ENCODE peak calls at places on chromosomes 1 and 21, in five cellular contexts. S is IMR-90, E is tibial artery, A is aorta, Z is hepatocyte. F is an unnamed sample.

GRCh38 chr21:25536752-25537151 is 70.5 kb downstream of the MRPL39 start:
- DNase-seq in Z (no peak), A (no peak), S (no peak), E (no peak), F (no peak)

GRCh38 chr21:41928621-41929220 is 25.1 kb downstream of the C2CD2 start:
- DNase-seq in A (no peak), S (no peak), E (no peak), Z (no peak), F (no peak)

GRCh38 chr1:20663969-20664715 is 3.0 kb upstream of the DDOST start:
- DNase-seq in E (no peak), S (no peak), A (no peak), Z (no peak), F (no peak)

GRCh38 chr1:24205701-24206464 is 18.8 kb upstream of the IFNLR1 start:
- DNase-seq in S (no peak), E (no peak), Z (no peak), A (no peak), F (no peak)

GRCh38 chr1:41738475-41738874 is 180.2 kb downstream of the HIVEP3 start:
- DNase-seq in S (peak; percentile 54), A (no peak), Z (no peak), E (no peak), F (no peak)

GRCh38 chr1:220776725-220777326 is 9.9 kb upstream of the MTARC1 start:
- DNase-seq in Z (peak; percentile 90), E (peak; percentile 82), A (peak; percentile 96), S (peak; percentile 62), F (peak; percentile 78)

GRCh38 chr1:99727575-99728190 is 38.8 kb downstream of the FRRS1 start:
- DNase-seq in S (peak; percentile 86), E (no peak), Z (no peak), A (no peak), F (peak; percentile 96)

GRCh38 chr1:65881070-65881594 is 88.4 kb downstream of the PDE4B start:
- DNase-seq in S (peak; percentile 69), A (no peak), Z (no peak), E (no peak), F (no peak)

GRCh38 chr1:10958614-10959013 is 53.8 kb upstream of the TARDBP start:
- DNase-seq in Z (peak; percentile 43), A (no peak), S (no peak), E (no peak), F (no peak)

GRCh38 chr1:1832151-1832550 is 53.9 kb upstream of the NADK start:
- DNase-seq in A (peak; percentile 37), E (peak; percentile 42), S (no peak), Z (no peak), F (no peak)

GRCh38 chr1:116375165-116375883 is 2.3 kb downstream of the ATP1A1 start:
- DNase-seq in A (no peak), Z (no peak), S (no peak), E (no peak), F (peak; percentile 68)

GRCh38 chr1:39540504-39541031 is 36.0 kb downstream of the PABPC4 start:
- DNase-seq in Z (no peak), E (peak; percentile 83), S (peak; percentile 77), A (no peak), F (no peak)

GRCh38 chr1:97999320-97999719 is 78.5 kb upstream of the DPYD start:
- DNase-seq in Z (no peak), E (no peak), A (no peak), S (peak; percentile 95), F (no peak)

GRCh38 chr1:70231474-70231873 is 10.3 kb downstream of the SRSF11 start:
- DNase-seq in E (no peak), A (no peak), Z (no peak), S (no peak), F (no peak)

GRCh38 chr1:22470227-22470626 is 18.6 kb downstream of the ZBTB40 start:
- DNase-seq in S (no peak), A (no peak), Z (no peak), E (no peak), F (no peak)

GRCh38 chr1:151547119-151547899 is 7.2 kb downstream of the TUFT1 start:
- DNase-seq in S (peak; percentile 93), Z (peak; percentile 82), A (peak; percentile 84), E (peak; percentile 75), F (peak; percentile 68)

GRCh38 chr1:22375601-22376000 is 76.0 kb upstream of the ZBTB40 start:
- DNase-seq in Z (no peak), A (no peak), S (no peak), E (no peak), F (no peak)

GRCh38 chr1:65167544-65167943 is 19.5 kb downstream of the AK4 start:
- DNase-seq in E (no peak), A (no peak), Z (no peak), S (no peak), F (no peak)

GRCh38 chr1:158146165-158146564 is 34.5 kb upstream of the CD1D start:
- DNase-seq in E (no peak), S (peak; percentile 61), A (no peak), Z (no peak), F (no peak)

GRCh38 chr21:34536311-34536710 is 24.3 kb upstream of the KCNE1 start:
- DNase-seq in A (no peak), S (no peak), E (no peak), Z (no peak), F (no peak)

GRCh38 chr1:173861731-173862145 is 6.1 kb downstream of the GAS5 start:
- DNase-seq in S (no peak), E (no peak), Z (no peak), A (no peak), F (no peak)

GRCh38 chr1:67716800-67717199 is 31.8 kb downstream of the GADD45A start:
- DNase-seq in A (no peak), Z (no peak), S (peak; percentile 20), E (peak; percentile 72), F (peak; percentile 72)

GRCh38 chr1:30764396-30764795 is 6.8 kb upstream of the LAPTM5 start:
- DNase-seq in S (no peak), A (no peak), Z (no peak), E (no peak), F (no peak)

GRCh38 chr1:181769846-181770245 is 286.5 kb downstream of the CACNA1E start:
- DNase-seq in A (no peak), E (no peak), Z (no peak), S (no peak), F (no peak)

GRCh38 chr1:111553199-111553598 is 49.8 kb upstream of the ADORA3 start:
- DNase-seq in E (no peak), S (peak; percentile 89), Z (no peak), A (no peak), F (no peak)

GRCh38 chr1:90712931-90713618 is 4.0 kb downstream of the BARHL2 start:
- DNase-seq in E (no peak), A (no peak), S (no peak), Z (no peak), F (peak; percentile 45)

GRCh38 chr1:109794319-109795132 is 30.8 kb upstream of the EPS8L3 start:
- DNase-seq in A (peak; percentile 61), E (peak; percentile 57), Z (no peak), S (no peak), F (no peak)

GRCh38 chr1:90507173-90507572 is 209.9 kb downstream of the BARHL2 start:
- DNase-seq in Z (no peak), A (no peak), E (no peak), S (no peak), F (no peak)

GRCh38 chr21:32403201-32403701 is 9.3 kb upstream of the EVA1C start:
- DNase-seq in E (no peak), A (no peak), S (peak; percentile 73), Z (peak; percentile 83), F (peak; percentile 87)

GRCh38 chr1:205782627-205783470 is 7.6 kb upstream of the RAB29 start:
- DNase-seq in Z (no peak), A (no peak), E (no peak), S (no peak), F (no peak)

GRCh38 chr1:226627924-226628623 is 79.5 kb downstream of the STUM start:
- DNase-seq in A (peak; percentile 69), Z (no peak), S (no peak), E (peak; percentile 56), F (no peak)

GRCh38 chr1:99950486-99950885 is 19.3 kb upstream of the SLC35A3 start:
- DNase-seq in E (no peak), Z (no peak), S (no peak), A (no peak), F (no peak)

GRCh38 chr1:150516616-150517015 is 1.1 kb downstream of the FALEC start:
- DNase-seq in Z (no peak), A (no peak), E (no peak), S (no peak), F (peak; percentile 34)

GRCh38 chr1:231493421-231494185 is 34.9 kb upstream of the TSNAX start:
- DNase-seq in Z (no peak), S (peak; percentile 45), A (no peak), E (no peak), F (peak; percentile 78)

GRCh38 chr21:40707271-40707670 is 139.7 kb downstream of the DSCAM start:
- DNase-seq in S (no peak), A (no peak), Z (no peak), E (no peak), F (no peak)
- H3K27ac ChIP-seq in S (no peak overlapping the region), A (no peak overlapping the region), Z (no peak overlapping the region), E (no peak overlapping the region), F (no peak overlapping the region)

GRCh38 chr1:63678200-63678599 is 85.0 kb downstream of the PGM1 start:
- DNase-seq in S (no peak), A (no peak), E (no peak), Z (no peak), F (no peak)

GRCh38 chr1:63674865-63675815 is 81.9 kb downstream of the PGM1 start:
- DNase-seq in A (no peak), E (no peak), S (no peak), Z (no peak), F (no peak)

GRCh38 chr1:63671514-63671913 is 78.3 kb downstream of the PGM1 start:
- DNase-seq in S (no peak), E (no peak), Z (no peak), A (no peak), F (no peak)

GRCh38 chr1:63677497-63677896 is 84.3 kb downstream of the PGM1 start:
- DNase-seq in S (no peak), Z (no peak), A (no peak), E (no peak), F (no peak)

DNA sequence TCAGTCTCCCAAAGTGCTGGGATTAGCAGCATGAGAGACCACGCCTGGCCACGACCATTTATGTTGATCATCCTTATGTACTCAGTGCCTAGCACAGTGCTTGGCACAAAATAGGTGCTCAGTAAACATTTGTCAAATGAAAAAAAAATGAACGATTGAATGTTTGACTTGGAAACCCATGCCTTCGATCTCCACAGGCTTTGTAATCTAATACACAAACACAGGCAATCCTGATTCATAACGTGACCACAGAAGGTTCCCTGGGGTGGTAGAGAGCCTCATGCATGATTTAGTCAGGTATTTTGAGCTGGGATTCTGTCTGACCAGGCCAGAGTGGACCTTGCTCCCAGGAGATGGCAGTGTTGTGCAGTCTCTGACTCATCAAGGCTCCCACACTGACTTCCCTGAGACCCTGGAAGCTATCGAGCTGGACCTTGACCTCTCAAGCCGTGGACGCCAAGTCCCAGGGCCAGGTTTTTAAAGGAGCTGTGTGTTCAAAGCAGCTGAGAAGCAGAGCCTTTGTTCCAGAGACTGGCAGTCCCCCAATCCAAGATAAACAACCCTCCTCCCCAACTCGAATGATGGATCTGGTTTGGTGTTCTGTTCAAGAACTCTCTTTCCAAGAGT is 81.1 kb downstream of the PGM1 start:
- DNase-seq in A (peak; percentile 87), S (peak; percentile 93), Z (peak; percentile 88), E (peak; percentile 84), F (peak; percentile 60)
- H3K27ac ChIP-seq in A (peak overlapping the region; percentile 13), S (no peak overlapping the region), Z (peak overlapping the region; percentile 57), E (peak overlapping the region; percentile 50), F (no peak overlapping the region)

GRCh38 chr1:178869114-178869697 is 1.7 kb downstream of the ANGPTL1 start:
- DNase-seq in S (peak; percentile 63), A (no peak), E (no peak), Z (peak; percentile 23), F (peak; percentile 70)
- H3K27ac ChIP-seq in S (no peak overlapping the region), A (no peak overlapping the region), E (peak overlapping the region; percentile 79), Z (peak overlapping the region; percentile 58), F (peak overlapping the region; percentile 47)

GRCh38 chr1:218463194-218464156 is 118.3 kb downstream of the TGFB2 start:
- DNase-seq in Z (peak; percentile 22), S (peak; percentile 79), A (peak; percentile 84), E (peak; percentile 80), F (no peak)
- H3K27ac ChIP-seq in Z (peak overlapping the region; percentile 52), S (peak overlapping the region; percentile 48), A (peak overlapping the region; percentile 100), E (peak overlapping the region; percentile 77), F (no peak overlapping the region)